ENCODE peak calls at places on chromosomes 13 and 19, in ten cellular contexts. One of them, this sample, is unnamed.

GRCh38 chr13:43159007-43159406 is 135.6 kb downstream of the DNAJC15 start:
- DNase-seq in cardiac fibroblast: peak
- DNase-seq in MCF 10A: peak
- DNase-seq in G401: no peak
- DNase-seq in T-helper 9 cell: no peak
- DNase-seq in thoracic aorta: no peak
- DNase-seq in EL: peak
- DNase-seq in neural crest cell: no peak
- DNase-seq in non-pigmented ciliary epithelial cell: peak
- DNase-seq in cardiac muscle cell: no peak
- DNase-seq in this sample: no peak

GRCh38 chr13:93775507-93776108 is 549.0 kb downstream of the GPC6 start:
- DNase-seq in cardiac fibroblast: peak
- DNase-seq in MCF 10A: peak
- DNase-seq in G401: no peak
- DNase-seq in T-helper 9 cell: no peak
- DNase-seq in thoracic aorta: no peak
- DNase-seq in EL: peak
- DNase-seq in neural crest cell: no peak
- DNase-seq in non-pigmented ciliary epithelial cell: peak
- DNase-seq in cardiac muscle cell: no peak
- DNase-seq in this sample: no peak

GRCh38 chr13:72284791-72285190 is 417.8 kb upstream of the DACH1 start:
- DNase-seq in cardiac fibroblast: no peak
- DNase-seq in MCF 10A: no peak
- DNase-seq in G401: no peak
- DNase-seq in T-helper 9 cell: no peak
- DNase-seq in thoracic aorta: no peak
- DNase-seq in EL: peak
- DNase-seq in neural crest cell: no peak
- DNase-seq in non-pigmented ciliary epithelial cell: no peak
- DNase-seq in cardiac muscle cell: no peak
- DNase-seq in this sample: no peak

GRCh38 chr13:20721058-20721453 is 17.6 kb downstream of the IL17D start:
- DNase-seq in cardiac fibroblast: no peak
- DNase-seq in MCF 10A: no peak
- DNase-seq in G401: no peak
- DNase-seq in T-helper 9 cell: no peak
- DNase-seq in thoracic aorta: no peak
- DNase-seq in EL: no peak
- DNase-seq in neural crest cell: no peak
- DNase-seq in non-pigmented ciliary epithelial cell: no peak
- DNase-seq in cardiac muscle cell: no peak
- DNase-seq in this sample: no peak

GRCh38 chr19:37977992-37978391 is 71.0 kb downstream of the SIPA1L3 start:
- DNase-seq in cardiac fibroblast: peak
- DNase-seq in MCF 10A: no peak
- DNase-seq in G401: no peak
- DNase-seq in T-helper 9 cell: no peak
- DNase-seq in thoracic aorta: no peak
- DNase-seq in EL: peak
- DNase-seq in neural crest cell: peak
- DNase-seq in non-pigmented ciliary epithelial cell: peak
- DNase-seq in cardiac muscle cell: no peak
- DNase-seq in this sample: no peak

GRCh38 chr19:45154064-45154827 is 6.5 kb downstream of the NKPD1 start:
- DNase-seq in cardiac fibroblast: peak
- DNase-seq in MCF 10A: peak
- DNase-seq in G401: no peak
- DNase-seq in T-helper 9 cell: no peak
- DNase-seq in thoracic aorta: no peak
- DNase-seq in EL: peak
- DNase-seq in neural crest cell: no peak
- DNase-seq in non-pigmented ciliary epithelial cell: peak
- DNase-seq in cardiac muscle cell: no peak
- DNase-seq in this sample: no peak

GRCh38 chr19:32567486-32567885 is 13.5 kb upstream of the PDCD5 start:
- DNase-seq in cardiac fibroblast: no peak
- DNase-seq in MCF 10A: no peak
- DNase-seq in G401: no peak
- DNase-seq in T-helper 9 cell: no peak
- DNase-seq in thoracic aorta: no peak
- DNase-seq in EL: no peak
- DNase-seq in neural crest cell: no peak
- DNase-seq in non-pigmented ciliary epithelial cell: no peak
- DNase-seq in cardiac muscle cell: no peak
- DNase-seq in this sample: no peak

GRCh38 chr13:98401936-98402335 is 175.0 kb downstream of the STK24 start:
- DNase-seq in cardiac fibroblast: no peak
- DNase-seq in MCF 10A: no peak
- DNase-seq in G401: no peak
- DNase-seq in T-helper 9 cell: no peak
- DNase-seq in thoracic aorta: no peak
- DNase-seq in EL: no peak
- DNase-seq in neural crest cell: no peak
- DNase-seq in non-pigmented ciliary epithelial cell: no peak
- DNase-seq in cardiac muscle cell: no peak
- DNase-seq in this sample: no peak

GRCh38 chr13:105972306-105972721 is 563.1 kb downstream of the EFNB2 start:
- DNase-seq in cardiac fibroblast: no peak
- DNase-seq in MCF 10A: no peak
- DNase-seq in G401: no peak
- DNase-seq in T-helper 9 cell: no peak
- DNase-seq in thoracic aorta: no peak
- DNase-seq in EL: no peak
- DNase-seq in neural crest cell: no peak
- DNase-seq in non-pigmented ciliary epithelial cell: no peak
- DNase-seq in cardiac muscle cell: no peak
- DNase-seq in this sample: no peak

GRCh38 chr13:112897956-112898785 is 70.8 kb upstream of the MCF2L start:
- DNase-seq in cardiac fibroblast: no peak
- DNase-seq in MCF 10A: no peak
- DNase-seq in G401: peak
- DNase-seq in T-helper 9 cell: no peak
- DNase-seq in thoracic aorta: no peak
- DNase-seq in EL: no peak
- DNase-seq in neural crest cell: no peak
- DNase-seq in non-pigmented ciliary epithelial cell: no peak
- DNase-seq in cardiac muscle cell: no peak
- DNase-seq in this sample: no peak

GRCh38 chr13:110119943-110120905 is 186.7 kb downstream of the COL4A1 start:
- DNase-seq in cardiac fibroblast: no peak
- DNase-seq in MCF 10A: peak
- DNase-seq in G401: no peak
- DNase-seq in T-helper 9 cell: no peak
- DNase-seq in thoracic aorta: no peak
- DNase-seq in EL: no peak
- DNase-seq in neural crest cell: no peak
- DNase-seq in non-pigmented ciliary epithelial cell: no peak
- DNase-seq in cardiac muscle cell: no peak
- DNase-seq in this sample: no peak

GRCh38 chr19:38952395-38953165 is 21.8 kb downstream of the MRPS12 start:
- DNase-seq in cardiac fibroblast: peak
- DNase-seq in MCF 10A: peak
- DNase-seq in G401: peak
- DNase-seq in T-helper 9 cell: no peak
- DNase-seq in thoracic aorta: no peak
- DNase-seq in EL: no peak
- DNase-seq in neural crest cell: peak
- DNase-seq in non-pigmented ciliary epithelial cell: no peak
- DNase-seq in cardiac muscle cell: peak
- DNase-seq in this sample: no peak

GRCh38 chr13:98853791-98854191 is 101.3 kb upstream of the SLC15A1 start:
- DNase-seq in cardiac fibroblast: peak
- DNase-seq in MCF 10A: peak
- DNase-seq in G401: no peak
- DNase-seq in T-helper 9 cell: no peak
- DNase-seq in thoracic aorta: no peak
- DNase-seq in EL: peak
- DNase-seq in neural crest cell: no peak
- DNase-seq in non-pigmented ciliary epithelial cell: no peak
- DNase-seq in cardiac muscle cell: no peak
- DNase-seq in this sample: no peak

GRCh38 chr19:55447421-55448174 is 4.5 kb upstream of the SHISA7 start:
- DNase-seq in cardiac fibroblast: peak
- DNase-seq in MCF 10A: peak
- DNase-seq in G401: peak
- DNase-seq in T-helper 9 cell: no peak
- DNase-seq in thoracic aorta: no peak
- DNase-seq in EL: peak
- DNase-seq in neural crest cell: no peak
- DNase-seq in non-pigmented ciliary epithelial cell: no peak
- DNase-seq in cardiac muscle cell: no peak
- DNase-seq in this sample: no peak

GRCh38 chr13:48038763-48039162 is 1.2 kb downstream of the NUDT15 start:
- DNase-seq in cardiac fibroblast: no peak
- DNase-seq in MCF 10A: peak
- DNase-seq in G401: peak
- DNase-seq in T-helper 9 cell: no peak
- DNase-seq in thoracic aorta: no peak
- DNase-seq in EL: peak
- DNase-seq in neural crest cell: no peak
- DNase-seq in non-pigmented ciliary epithelial cell: no peak
- DNase-seq in cardiac muscle cell: no peak
- DNase-seq in this sample: no peak

GRCh38 chr19:3314962-3315675 is 51.3 kb upstream of the NFIC start:
- DNase-seq in cardiac fibroblast: no peak
- DNase-seq in MCF 10A: no peak
- DNase-seq in G401: no peak
- DNase-seq in T-helper 9 cell: no peak
- DNase-seq in thoracic aorta: no peak
- DNase-seq in EL: no peak
- DNase-seq in neural crest cell: no peak
- DNase-seq in non-pigmented ciliary epithelial cell: no peak
- DNase-seq in cardiac muscle cell: no peak
- DNase-seq in this sample: no peak

GRCh38 chr19:43765109-43765876 is 10.5 kb upstream of the SMG9 start:
- DNase-seq in cardiac fibroblast: peak
- DNase-seq in MCF 10A: peak
- DNase-seq in G401: no peak
- DNase-seq in T-helper 9 cell: peak
- DNase-seq in thoracic aorta: peak
- DNase-seq in EL: peak
- DNase-seq in neural crest cell: no peak
- DNase-seq in non-pigmented ciliary epithelial cell: peak
- DNase-seq in cardiac muscle cell: no peak
- DNase-seq in this sample: peak

GRCh38 chr19:40565910-40566495 is 10.7 kb upstream of the SHKBP1 start:
- DNase-seq in cardiac fibroblast: no peak
- DNase-seq in MCF 10A: no peak
- DNase-seq in G401: peak
- DNase-seq in T-helper 9 cell: no peak
- DNase-seq in thoracic aorta: no peak
- DNase-seq in EL: no peak
- DNase-seq in neural crest cell: no peak
- DNase-seq in non-pigmented ciliary epithelial cell: no peak
- DNase-seq in cardiac muscle cell: no peak
- DNase-seq in this sample: no peak

This sample was measured in tibial artery.